ENCODE peak calls at places on chromosomes 6 and 20, in ten cellular contexts. One of them, this sample, is unnamed.

GRCh38 chr6:118735320-118735719 is 83.9 kb upstream of the CEP85L start:
- DNase-seq in HEK293T: peak; percentile 42
- DNase-seq in HT1080: no peak
- DNase-seq in endodermal cell: peak; percentile 79
- DNase-seq in Kasumi-1: no peak
- DNase-seq in HuH-7.5: no peak
- DNase-seq in activated naive CD4-positive, alpha-beta T cell treated with Interleukin-2 at 50 U/mL for 16 hours: no peak
- DNase-seq in NCI-H2171 treated with DMSO at 0.1 percent for 48 hours: peak; percentile 39
- DNase-seq in heart left ventricle: no peak
- DNase-seq in right atrium auricular region: no peak
- DNase-seq in this sample: no peak

GRCh38 chr6:131366223-131366622 is 206.8 kb upstream of the ARG1 start:
- DNase-seq in endodermal cell: no peak
- DNase-seq in HEK293T: no peak
- DNase-seq in activated naive CD4-positive, alpha-beta T cell treated with Interleukin-2 at 50 U/mL for 16 hours: no peak
- DNase-seq in HT1080: no peak
- DNase-seq in NCI-H2171 treated with DMSO at 0.1 percent for 48 hours: no peak
- DNase-seq in right atrium auricular region: no peak
- DNase-seq in heart left ventricle: no peak
- DNase-seq in HuH-7.5: no peak
- DNase-seq in Kasumi-1: no peak
- DNase-seq in this sample: no peak

GRCh38 chr6:39062014-39062740 is 13.6 kb downstream of the GLP1R start:
- DNase-seq in endodermal cell: no peak
- DNase-seq in NCI-H2171 treated with DMSO at 0.1 percent for 48 hours: no peak
- DNase-seq in activated naive CD4-positive, alpha-beta T cell treated with Interleukin-2 at 50 U/mL for 16 hours: no peak
- DNase-seq in HuH-7.5: no peak
- DNase-seq in HT1080: no peak
- DNase-seq in right atrium auricular region: no peak
- DNase-seq in Kasumi-1: no peak
- DNase-seq in HEK293T: no peak
- DNase-seq in heart left ventricle: no peak
- DNase-seq in this sample: no peak

GRCh38 chr6:149750136-149750609 is 632 bp downstream of the PCMT1 start:
- DNase-seq in HT1080: peak; percentile 80
- DNase-seq in Kasumi-1: peak; percentile 58
- DNase-seq in heart left ventricle: peak; percentile 55
- DNase-seq in right atrium auricular region: no peak
- DNase-seq in NCI-H2171 treated with DMSO at 0.1 percent for 48 hours: peak; percentile 74
- DNase-seq in HEK293T: peak; percentile 71
- DNase-seq in activated naive CD4-positive, alpha-beta T cell treated with Interleukin-2 at 50 U/mL for 16 hours: peak; percentile 55
- DNase-seq in endodermal cell: peak; percentile 91
- DNase-seq in HuH-7.5: peak; percentile 71
- DNase-seq in this sample: peak; percentile 92

GRCh38 chr20:44176833-44177533 is 10.0 kb downstream of the JPH2 start:
- DNase-seq in HT1080: no peak
- DNase-seq in right atrium auricular region: no peak
- DNase-seq in heart left ventricle: no peak
- DNase-seq in endodermal cell: no peak
- DNase-seq in HuH-7.5: no peak
- DNase-seq in Kasumi-1: no peak
- DNase-seq in HEK293T: no peak
- DNase-seq in NCI-H2171 treated with DMSO at 0.1 percent for 48 hours: no peak
- DNase-seq in activated naive CD4-positive, alpha-beta T cell treated with Interleukin-2 at 50 U/mL for 16 hours: no peak
- DNase-seq in this sample: no peak

GRCh38 chr6:116328528-116328903 is 42.2 kb upstream of the DSE start:
- DNase-seq in Kasumi-1: no peak
- DNase-seq in HuH-7.5: no peak
- DNase-seq in right atrium auricular region: no peak
- DNase-seq in HEK293T: no peak
- DNase-seq in HT1080: no peak
- DNase-seq in activated naive CD4-positive, alpha-beta T cell treated with Interleukin-2 at 50 U/mL for 16 hours: no peak
- DNase-seq in endodermal cell: no peak
- DNase-seq in NCI-H2171 treated with DMSO at 0.1 percent for 48 hours: no peak
- DNase-seq in heart left ventricle: no peak
- DNase-seq in this sample: no peak

GRCh38 chr6:143283887-143284640 is 166.4 kb downstream of the ADAT2 start:
- DNase-seq in HuH-7.5: no peak
- DNase-seq in HEK293T: no peak
- DNase-seq in HT1080: no peak
- DNase-seq in right atrium auricular region: no peak
- DNase-seq in endodermal cell: no peak
- DNase-seq in heart left ventricle: no peak
- DNase-seq in Kasumi-1: no peak
- DNase-seq in NCI-H2171 treated with DMSO at 0.1 percent for 48 hours: no peak
- DNase-seq in activated naive CD4-positive, alpha-beta T cell treated with Interleukin-2 at 50 U/mL for 16 hours: no peak
- DNase-seq in this sample: no peak

GRCh38 chr6:142297996-142298753 is 3.6 kb upstream of the ADGRG6 start:
- DNase-seq in NCI-H2171 treated with DMSO at 0.1 percent for 48 hours: no peak
- DNase-seq in heart left ventricle: no peak
- DNase-seq in endodermal cell: no peak
- DNase-seq in HT1080: peak; percentile 84
- DNase-seq in Kasumi-1: peak; percentile 53
- DNase-seq in activated naive CD4-positive, alpha-beta T cell treated with Interleukin-2 at 50 U/mL for 16 hours: no peak
- DNase-seq in HEK293T: no peak
- DNase-seq in right atrium auricular region: no peak
- DNase-seq in HuH-7.5: no peak
- DNase-seq in this sample: no peak

GRCh38 chr20:32454164-32455145 is 96.3 kb downstream of the ASXL1 start:
- DNase-seq in Kasumi-1: no peak
- DNase-seq in activated naive CD4-positive, alpha-beta T cell treated with Interleukin-2 at 50 U/mL for 16 hours: no peak
- DNase-seq in HuH-7.5: no peak
- DNase-seq in heart left ventricle: no peak
- DNase-seq in endodermal cell: no peak
- DNase-seq in NCI-H2171 treated with DMSO at 0.1 percent for 48 hours: no peak
- DNase-seq in HEK293T: no peak
- DNase-seq in right atrium auricular region: no peak
- DNase-seq in HT1080: no peak
- DNase-seq in this sample: no peak

GRCh38 chr6:37572340-37572739 is 72.6 kb upstream of the CCDC167 start:
- DNase-seq in HT1080: no peak
- DNase-seq in Kasumi-1: no peak
- DNase-seq in activated naive CD4-positive, alpha-beta T cell treated with Interleukin-2 at 50 U/mL for 16 hours: no peak
- DNase-seq in right atrium auricular region: no peak
- DNase-seq in HuH-7.5: no peak
- DNase-seq in HEK293T: no peak
- DNase-seq in NCI-H2171 treated with DMSO at 0.1 percent for 48 hours: no peak
- DNase-seq in heart left ventricle: no peak
- DNase-seq in endodermal cell: no peak
- DNase-seq in this sample: no peak

GRCh38 chr6:25942561-25943147 is 12.2 kb upstream of the SLC17A2 start:
- DNase-seq in right atrium auricular region: no peak
- DNase-seq in NCI-H2171 treated with DMSO at 0.1 percent for 48 hours: peak; percentile 44
- DNase-seq in activated naive CD4-positive, alpha-beta T cell treated with Interleukin-2 at 50 U/mL for 16 hours: no peak
- DNase-seq in heart left ventricle: no peak
- DNase-seq in endodermal cell: no peak
- DNase-seq in Kasumi-1: peak; percentile 51
- DNase-seq in HEK293T: no peak
- DNase-seq in HuH-7.5: no peak
- DNase-seq in HT1080: peak; percentile 37
- DNase-seq in this sample: no peak

GRCh38 chr6:31407699-31408098 is 4.3 kb downstream of the MICA start:
- DNase-seq in heart left ventricle: no peak
- DNase-seq in HuH-7.5: no peak
- DNase-seq in activated naive CD4-positive, alpha-beta T cell treated with Interleukin-2 at 50 U/mL for 16 hours: no peak
- DNase-seq in right atrium auricular region: no peak
- DNase-seq in HEK293T: no peak
- DNase-seq in Kasumi-1: peak; percentile 8
- DNase-seq in endodermal cell: no peak
- DNase-seq in HT1080: peak; percentile 75
- DNase-seq in NCI-H2171 treated with DMSO at 0.1 percent for 48 hours: no peak
- DNase-seq in this sample: no peak

GRCh38 chr6:35047265-35048011 is 93.7 kb downstream of the TCP11 start:
- DNase-seq in right atrium auricular region: peak; percentile 75
- DNase-seq in heart left ventricle: no peak
- DNase-seq in HuH-7.5: no peak
- DNase-seq in HT1080: no peak
- DNase-seq in NCI-H2171 treated with DMSO at 0.1 percent for 48 hours: no peak
- DNase-seq in HEK293T: no peak
- DNase-seq in endodermal cell: no peak
- DNase-seq in Kasumi-1: peak; percentile 93
- DNase-seq in activated naive CD4-positive, alpha-beta T cell treated with Interleukin-2 at 50 U/mL for 16 hours: no peak
- DNase-seq in this sample: no peak

GRCh38 chr6:42136508-42137191 is 5.8 kb downstream of the C6orf132 start:
- DNase-seq in Kasumi-1: peak; percentile 61
- DNase-seq in HuH-7.5: no peak
- DNase-seq in NCI-H2171 treated with DMSO at 0.1 percent for 48 hours: no peak
- DNase-seq in right atrium auricular region: no peak
- DNase-seq in endodermal cell: peak; percentile 91
- DNase-seq in HEK293T: peak; percentile 34
- DNase-seq in activated naive CD4-positive, alpha-beta T cell treated with Interleukin-2 at 50 U/mL for 16 hours: peak; percentile 7
- DNase-seq in heart left ventricle: no peak
- DNase-seq in HT1080: peak; percentile 65
- DNase-seq in this sample: no peak

GRCh38 chr6:127100510-127101140 is 17.8 kb upstream of the RSPO3 start:
- DNase-seq in HEK293T: no peak
- DNase-seq in activated naive CD4-positive, alpha-beta T cell treated with Interleukin-2 at 50 U/mL for 16 hours: no peak
- DNase-seq in HT1080: no peak
- DNase-seq in Kasumi-1: peak; percentile 86
- DNase-seq in endodermal cell: no peak
- DNase-seq in heart left ventricle: no peak
- DNase-seq in right atrium auricular region: no peak
- DNase-seq in NCI-H2171 treated with DMSO at 0.1 percent for 48 hours: no peak
- DNase-seq in HuH-7.5: no peak
- DNase-seq in this sample: no peak

GRCh38 chr6:149037026-149037734 is 280.3 kb upstream of the TAB2 start:
- DNase-seq in Kasumi-1: no peak
- DNase-seq in HuH-7.5: no peak
- DNase-seq in activated naive CD4-positive, alpha-beta T cell treated with Interleukin-2 at 50 U/mL for 16 hours: no peak
- DNase-seq in right atrium auricular region: no peak
- DNase-seq in heart left ventricle: no peak
- DNase-seq in HEK293T: no peak
- DNase-seq in NCI-H2171 treated with DMSO at 0.1 percent for 48 hours: peak; percentile 91
- DNase-seq in endodermal cell: no peak
- DNase-seq in HT1080: no peak
- DNase-seq in this sample: peak; percentile 82

GRCh38 chr6:71387179-71387578 is 98.6 kb downstream of the OGFRL1 start:
- DNase-seq in Kasumi-1: no peak
- DNase-seq in NCI-H2171 treated with DMSO at 0.1 percent for 48 hours: no peak
- DNase-seq in HEK293T: no peak
- DNase-seq in heart left ventricle: no peak
- DNase-seq in endodermal cell: no peak
- DNase-seq in right atrium auricular region: no peak
- DNase-seq in HT1080: no peak
- DNase-seq in activated naive CD4-positive, alpha-beta T cell treated with Interleukin-2 at 50 U/mL for 16 hours: no peak
- DNase-seq in HuH-7.5: no peak
- DNase-seq in this sample: no peak

This sample was measured in esophagus muscularis mucosa.